ENCODE peak calls at places on chromosomes 5 and 9, in five cellular contexts. D, F, O, R and U are unnamed samples.
A peak's percentile ranks its signal among the peaks of the same experiment; 100 is the strongest.

GRCh38 chr5:78293856-78294249 is 645 bp downstream of the AP3B1 start:
- DNase-seq in D (no peak), F (no peak), O (no peak), R (no peak), U (peak; percentile 40)

GRCh38 chr9:127910613-127911205 is 6.1 kb downstream of the ST6GALNAC4 start:
- DNase-seq in D (no peak), F (no peak), O (no peak), R (no peak), U (peak; percentile 32)

GRCh38 chr5:31995011-31995410 is 179.1 kb downstream of the GOLPH3 start:
- DNase-seq in D (no peak), F (no peak), O (no peak), R (no peak), U (no peak)

GRCh38 chr5:177507596-177508216 is 1.9 kb downstream of the DOK3 start:
- DNase-seq in D (no peak), F (no peak), O (no peak), R (no peak), U (no peak)

GRCh38 chr9:100581661-100582060 is 3.8 kb downstream of the CAVIN4 start:
- DNase-seq in D (no peak), F (no peak), O (no peak), R (no peak), U (no peak)

GRCh38 chr9:76161546-76161945 is 232.7 kb downstream of the RFK start:
- DNase-seq in D (no peak), F (no peak), O (no peak), R (peak; percentile 66), U (no peak)

GRCh38 chr9:105264380-105264779 is 19.9 kb downstream of the SLC44A1 start:
- DNase-seq in D (no peak), F (no peak), O (no peak), R (no peak), U (peak; percentile 64)

GRCh38 chr5:108857905-108858304 is 110.2 kb downstream of the FER start:
- DNase-seq in D (no peak), F (no peak), O (no peak), R (no peak), U (no peak)

GRCh38 chr5:38555354-38556114 is 912 bp downstream of the LIFR start:
- DNase-seq in D (no peak), F (no peak), O (no peak), R (no peak), U (no peak)

GRCh38 chr9:32487981-32488380 is 38.0 kb downstream of the RIGI start:
- DNase-seq in D (no peak), F (no peak), O (no peak), R (peak; percentile 83), U (no peak)

GRCh38 chr9:87333802-87334201 is 163.9 kb upstream of the DAPK1 start:
- DNase-seq in D (no peak), F (no peak), O (no peak), R (no peak), U (no peak)

GRCh38 chr9:101148344-101148743 is 119.8 kb downstream of the PLPPR1 start:
- DNase-seq in D (no peak), F (no peak), O (no peak), R (no peak), U (no peak)